ENCODE peak calls at places on chromosome 11, in ten cellular contexts. One of them, this sample, is unnamed.

GRCh38 chr11:61816736-61817455 is at the start of gene FADS1:
- DNase-seq in epithelial cell of esophagus: peak
- DNase-seq in D721Med: peak
- DNase-seq in cardiac muscle cell: peak
- DNase-seq in psoas muscle: peak
- DNase-seq in IMR-90: peak
- DNase-seq in K562: peak
- DNase-seq in fibroblast of villous mesenchyme: peak
- DNase-seq in foreskin fibroblast: peak
- DNase-seq in A549: peak
- DNase-seq in this sample: peak

GRCh38 chr11:12829131-12829530 is 154.9 kb downstream of the TEAD1 start:
- DNase-seq in D721Med: no peak
- DNase-seq in A549: no peak
- DNase-seq in epithelial cell of esophagus: no peak
- DNase-seq in K562: no peak
- DNase-seq in foreskin fibroblast: no peak
- DNase-seq in IMR-90: no peak
- DNase-seq in fibroblast of villous mesenchyme: no peak
- DNase-seq in cardiac muscle cell: no peak
- DNase-seq in psoas muscle: no peak
- DNase-seq in this sample: no peak

GRCh38 chr11:123103326-123103980 is 41.5 kb upstream of the HSPA8 start:
- DNase-seq in IMR-90: peak
- DNase-seq in epithelial cell of esophagus: peak
- DNase-seq in K562: peak
- DNase-seq in cardiac muscle cell: peak
- DNase-seq in D721Med: no peak
- DNase-seq in A549: peak
- DNase-seq in fibroblast of villous mesenchyme: peak
- DNase-seq in psoas muscle: peak
- DNase-seq in foreskin fibroblast: peak
- DNase-seq in this sample: no peak

GRCh38 chr11:61853698-61854169 is 25.6 kb downstream of the FADS2 start:
- DNase-seq in D721Med: no peak
- DNase-seq in A549: no peak
- DNase-seq in fibroblast of villous mesenchyme: no peak
- DNase-seq in foreskin fibroblast: no peak
- DNase-seq in epithelial cell of esophagus: no peak
- DNase-seq in K562: no peak
- DNase-seq in IMR-90: no peak
- DNase-seq in psoas muscle: no peak
- DNase-seq in cardiac muscle cell: no peak
- DNase-seq in this sample: no peak

GRCh38 chr11:107956543-107956942 is 28.3 kb downstream of the RAB39A start:
- DNase-seq in K562: no peak
- DNase-seq in epithelial cell of esophagus: no peak
- DNase-seq in D721Med: no peak
- DNase-seq in cardiac muscle cell: no peak
- DNase-seq in fibroblast of villous mesenchyme: no peak
- DNase-seq in foreskin fibroblast: no peak
- DNase-seq in psoas muscle: no peak
- DNase-seq in A549: no peak
- DNase-seq in IMR-90: no peak
- DNase-seq in this sample: no peak

GRCh38 chr11:62544521-62545436 is 1.8 kb downstream of the AHNAK start:
- DNase-seq in IMR-90: no peak
- DNase-seq in foreskin fibroblast: no peak
- DNase-seq in D721Med: no peak
- DNase-seq in epithelial cell of esophagus: peak
- DNase-seq in A549: peak
- DNase-seq in psoas muscle: peak
- DNase-seq in fibroblast of villous mesenchyme: no peak
- DNase-seq in cardiac muscle cell: peak
- DNase-seq in K562: peak
- DNase-seq in this sample: peak

GRCh38 chr11:17770048-17770652 is 35.6 kb downstream of the KCNC1 start:
- DNase-seq in epithelial cell of esophagus: no peak
- DNase-seq in A549: peak
- DNase-seq in psoas muscle: no peak
- DNase-seq in foreskin fibroblast: no peak
- DNase-seq in fibroblast of villous mesenchyme: no peak
- DNase-seq in IMR-90: no peak
- DNase-seq in D721Med: no peak
- DNase-seq in cardiac muscle cell: no peak
- DNase-seq in K562: peak
- DNase-seq in this sample: no peak

GRCh38 chr11:3234846-3235245 is 2.6 kb upstream of the MRGPRE start:
- DNase-seq in K562: no peak
- DNase-seq in cardiac muscle cell: no peak
- DNase-seq in epithelial cell of esophagus: no peak
- DNase-seq in D721Med: no peak
- DNase-seq in psoas muscle: no peak
- DNase-seq in IMR-90: no peak
- DNase-seq in foreskin fibroblast: no peak
- DNase-seq in A549: no peak
- DNase-seq in fibroblast of villous mesenchyme: no peak
- DNase-seq in this sample: no peak

GRCh38 chr11:62171261-62171723 is 18.7 kb upstream of the SCGB1D1 start:
- DNase-seq in psoas muscle: peak
- DNase-seq in cardiac muscle cell: peak
- DNase-seq in D721Med: no peak
- DNase-seq in K562: peak
- DNase-seq in A549: peak
- DNase-seq in IMR-90: peak
- DNase-seq in foreskin fibroblast: peak
- DNase-seq in fibroblast of villous mesenchyme: peak
- DNase-seq in epithelial cell of esophagus: peak
- DNase-seq in this sample: peak

GRCh38 chr11:12802418-12803085 is 128.3 kb downstream of the TEAD1 start:
- DNase-seq in A549: peak
- DNase-seq in fibroblast of villous mesenchyme: peak
- DNase-seq in D721Med: no peak
- DNase-seq in foreskin fibroblast: peak
- DNase-seq in cardiac muscle cell: peak
- DNase-seq in psoas muscle: no peak
- DNase-seq in IMR-90: peak
- DNase-seq in epithelial cell of esophagus: peak
- DNase-seq in K562: peak
- DNase-seq in this sample: no peak

GRCh38 chr11:15985863-15986139 is 370.5 kb downstream of the SOX6 start:
- DNase-seq in epithelial cell of esophagus: no peak
- DNase-seq in D721Med: no peak
- DNase-seq in fibroblast of villous mesenchyme: no peak
- DNase-seq in A549: no peak
- DNase-seq in cardiac muscle cell: no peak
- DNase-seq in foreskin fibroblast: no peak
- DNase-seq in psoas muscle: no peak
- DNase-seq in K562: no peak
- DNase-seq in IMR-90: no peak
- DNase-seq in this sample: no peak

GRCh38 chr11:93741882-93742226 is 382 bp downstream of the C11orf54 start:
- DNase-seq in D721Med: peak
- DNase-seq in psoas muscle: no peak
- DNase-seq in foreskin fibroblast: peak
- DNase-seq in A549: peak
- DNase-seq in epithelial cell of esophagus: peak
- DNase-seq in IMR-90: peak
- DNase-seq in cardiac muscle cell: peak
- DNase-seq in K562: peak
- DNase-seq in fibroblast of villous mesenchyme: peak
- DNase-seq in this sample: peak

GRCh38 chr11:118908931-118909618 is 16.7 kb downstream of the BCL9L start:
- DNase-seq in foreskin fibroblast: peak
- DNase-seq in fibroblast of villous mesenchyme: peak
- DNase-seq in IMR-90: peak
- DNase-seq in cardiac muscle cell: peak
- DNase-seq in K562: no peak
- DNase-seq in epithelial cell of esophagus: peak
- DNase-seq in A549: no peak
- DNase-seq in psoas muscle: peak
- DNase-seq in D721Med: peak
- DNase-seq in this sample: no peak

GRCh38 chr11:877565-877964 is 33.0 kb downstream of the CHID1 start:
- DNase-seq in fibroblast of villous mesenchyme: no peak
- DNase-seq in A549: no peak
- DNase-seq in foreskin fibroblast: no peak
- DNase-seq in IMR-90: no peak
- DNase-seq in K562: peak
- DNase-seq in psoas muscle: no peak
- DNase-seq in D721Med: no peak
- DNase-seq in epithelial cell of esophagus: peak
- DNase-seq in cardiac muscle cell: no peak
- DNase-seq in this sample: no peak

GRCh38 chr11:882593-882992 is 28.0 kb downstream of the CHID1 start:
- DNase-seq in cardiac muscle cell: no peak
- DNase-seq in K562: no peak
- DNase-seq in fibroblast of villous mesenchyme: no peak
- DNase-seq in foreskin fibroblast: no peak
- DNase-seq in epithelial cell of esophagus: no peak
- DNase-seq in psoas muscle: no peak
- DNase-seq in A549: no peak
- DNase-seq in D721Med: no peak
- DNase-seq in IMR-90: no peak
- DNase-seq in this sample: no peak

GRCh38 chr11:876550-876949 is 33.9 kb downstream of the TSPAN4 start:
- DNase-seq in foreskin fibroblast: no peak
- DNase-seq in D721Med: no peak
- DNase-seq in cardiac muscle cell: no peak
- DNase-seq in fibroblast of villous mesenchyme: peak
- DNase-seq in epithelial cell of esophagus: no peak
- DNase-seq in psoas muscle: peak
- DNase-seq in K562: no peak
- DNase-seq in A549: no peak
- DNase-seq in IMR-90: peak
- DNase-seq in this sample: no peak

GRCh38 chr11:883527-883926 is 27.1 kb downstream of the CHID1 start:
- DNase-seq in fibroblast of villous mesenchyme: no peak
- DNase-seq in IMR-90: no peak
- DNase-seq in epithelial cell of esophagus: no peak
- DNase-seq in cardiac muscle cell: no peak
- DNase-seq in foreskin fibroblast: no peak
- DNase-seq in K562: no peak
- DNase-seq in D721Med: no peak
- DNase-seq in psoas muscle: no peak
- DNase-seq in A549: no peak
- DNase-seq in this sample: no peak

GRCh38 chr11:880447-880846 is 30.2 kb downstream of the CHID1 start:
- DNase-seq in A549: no peak
- DNase-seq in psoas muscle: no peak
- DNase-seq in K562: no peak
- DNase-seq in foreskin fibroblast: no peak
- DNase-seq in IMR-90: no peak
- DNase-seq in D721Med: no peak
- DNase-seq in epithelial cell of esophagus: no peak
- DNase-seq in fibroblast of villous mesenchyme: no peak
- DNase-seq in cardiac muscle cell: no peak
- DNase-seq in this sample: no peak
- TF ChIP-seq CTCF in A549: no peak
- TF ChIP-seq CTCF in psoas muscle: no peak
- TF ChIP-seq CTCF in K562: no peak
- TF ChIP-seq CTCF in foreskin fibroblast: no peak
- TF ChIP-seq CTCF in IMR-90: no peak
- TF ChIP-seq CTCF in D721Med: no peak
- TF ChIP-seq CTCF in epithelial cell of esophagus: no peak
- TF ChIP-seq CTCF in fibroblast of villous mesenchyme: no peak
- TF ChIP-seq CTCF in cardiac muscle cell: no peak
- TF ChIP-seq CTCF in this sample: no peak

DNA sequence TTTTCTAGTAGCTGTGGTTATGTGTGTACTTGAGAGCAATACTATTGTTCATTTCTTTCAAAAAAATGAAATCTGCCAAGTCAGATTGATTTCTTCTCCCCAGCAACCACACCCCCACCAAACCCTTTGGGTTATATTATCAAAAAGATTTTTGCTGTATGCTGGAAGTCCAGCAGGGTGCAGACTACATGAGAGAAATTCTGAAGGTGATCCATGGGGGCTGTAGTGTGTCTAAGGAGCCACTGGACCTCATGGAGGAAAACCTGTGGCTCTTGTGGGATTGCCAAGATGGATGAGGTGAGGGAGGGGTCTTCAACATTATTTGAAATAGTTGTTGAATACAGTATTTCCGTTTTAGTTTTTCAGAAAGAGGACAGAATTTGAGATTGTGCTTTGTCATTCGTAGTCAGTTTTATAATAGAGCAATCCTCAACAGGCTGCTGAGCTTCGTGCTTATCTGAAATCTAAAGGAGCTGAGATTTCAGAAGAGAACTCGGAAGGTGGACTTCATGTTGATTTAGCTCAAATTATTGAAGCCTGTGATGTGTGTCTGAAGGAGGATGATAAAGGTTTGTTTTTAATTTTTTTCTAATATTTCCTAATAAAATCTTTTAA is 3.1 kb downstream of the EIF3M start:
- DNase-seq in fibroblast of villous mesenchyme: peak
- DNase-seq in IMR-90: peak
- DNase-seq in cardiac muscle cell: peak
- DNase-seq in epithelial cell of esophagus: peak
- DNase-seq in foreskin fibroblast: no peak
- DNase-seq in psoas muscle: no peak
- DNase-seq in D721Med: no peak
- DNase-seq in A549: peak
- DNase-seq in K562: peak
- DNase-seq in this sample: no peak
- TF ChIP-seq CTCF in fibroblast of villous mesenchyme: peak
- TF ChIP-seq CTCF in IMR-90: peak
- TF ChIP-seq CTCF in cardiac muscle cell: peak
- TF ChIP-seq CTCF in epithelial cell of esophagus: peak
- TF ChIP-seq CTCF in foreskin fibroblast: peak
- TF ChIP-seq CTCF in psoas muscle: no peak
- TF ChIP-seq CTCF in D721Med: peak
- TF ChIP-seq CTCF in A549: peak
- TF ChIP-seq CTCF in K562: peak
- TF ChIP-seq CTCF in this sample: peak

DNA sequence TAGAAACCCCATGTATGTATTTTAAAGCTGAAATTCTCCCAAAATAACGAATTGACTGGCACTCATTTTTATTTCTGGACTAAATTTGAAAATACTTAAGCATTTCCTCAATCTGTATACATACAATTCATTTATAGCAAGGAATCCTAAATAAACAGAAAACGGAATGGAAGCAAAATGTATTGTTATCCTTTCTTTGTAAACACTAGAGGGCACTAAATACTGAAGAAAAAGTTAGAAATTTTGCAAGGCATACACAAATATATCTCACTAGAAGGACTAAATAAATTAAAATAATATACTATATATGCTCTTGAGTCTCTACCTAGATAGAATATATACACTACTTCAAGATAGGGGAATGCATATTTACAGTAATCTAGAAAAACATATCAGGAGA is 23.1 kb upstream of the ANO5 start:
- DNase-seq in K562: no peak
- DNase-seq in foreskin fibroblast: no peak
- DNase-seq in cardiac muscle cell: no peak
- DNase-seq in A549: no peak
- DNase-seq in D721Med: no peak
- DNase-seq in IMR-90: peak
- DNase-seq in fibroblast of villous mesenchyme: no peak
- DNase-seq in psoas muscle: no peak
- DNase-seq in epithelial cell of esophagus: no peak
- DNase-seq in this sample: no peak
- TF ChIP-seq CTCF in K562: peak
- TF ChIP-seq CTCF in foreskin fibroblast: peak
- TF ChIP-seq CTCF in cardiac muscle cell: peak
- TF ChIP-seq CTCF in A549: peak
- TF ChIP-seq CTCF in D721Med: peak
- TF ChIP-seq CTCF in IMR-90: peak
- TF ChIP-seq CTCF in fibroblast of villous mesenchyme: no peak
- TF ChIP-seq CTCF in psoas muscle: peak
- TF ChIP-seq CTCF in epithelial cell of esophagus: no peak
- TF ChIP-seq CTCF in this sample: peak

GRCh38 chr11:112174789-112175595 is at the start of gene BCO2:
- DNase-seq in foreskin fibroblast: peak
- DNase-seq in K562: peak
- DNase-seq in cardiac muscle cell: peak
- DNase-seq in A549: peak
- DNase-seq in fibroblast of villous mesenchyme: peak
- DNase-seq in psoas muscle: peak
- DNase-seq in IMR-90: peak
- DNase-seq in epithelial cell of esophagus: peak
- DNase-seq in D721Med: no peak
- DNase-seq in this sample: peak
- TF ChIP-seq CTCF in foreskin fibroblast: peak
- TF ChIP-seq CTCF in K562: peak
- TF ChIP-seq CTCF in cardiac muscle cell: peak
- TF ChIP-seq CTCF in A549: peak
- TF ChIP-seq CTCF in fibroblast of villous mesenchyme: peak
- TF ChIP-seq CTCF in psoas muscle: peak
- TF ChIP-seq CTCF in IMR-90: peak
- TF ChIP-seq CTCF in epithelial cell of esophagus: peak
- TF ChIP-seq CTCF in D721Med: peak
- TF ChIP-seq CTCF in this sample: peak